ENCODE peak calls at places on chromosomes 7 and 10, in five cellular contexts. One of them, this sample, is unnamed.
A peak's percentile ranks its signal among the peaks of the same experiment; 100 is the strongest.

GRCh38 chr10:73814276-73814895 is 3.0 kb upstream of the NDST2 start:
- DNase-seq in heart right ventricle: no peak
- DNase-seq in CD8-positive, alpha-beta memory T cell: no peak
- DNase-seq in iris pigment epithelial cell: no peak
- DNase-seq in epithelial cell of esophagus: no peak
- DNase-seq in this sample: no peak

GRCh38 chr10:102133373-102134195 is 744 bp downstream of the PPRC1 start:
- DNase-seq in heart right ventricle: peak; percentile 67
- DNase-seq in CD8-positive, alpha-beta memory T cell: peak; percentile 9
- DNase-seq in iris pigment epithelial cell: peak; percentile 75
- DNase-seq in epithelial cell of esophagus: peak; percentile 93
- DNase-seq in this sample: peak; percentile 89

GRCh38 chr7:131151034-131151433 is 176.6 kb upstream of the MKLN1 start:
- DNase-seq in heart right ventricle: no peak
- DNase-seq in CD8-positive, alpha-beta memory T cell: no peak
- DNase-seq in iris pigment epithelial cell: no peak
- DNase-seq in epithelial cell of esophagus: no peak
- DNase-seq in this sample: peak; percentile 11

GRCh38 chr7:2051708-2052656 is 180.8 kb downstream of the MAD1L1 start:
- DNase-seq in heart right ventricle: no peak
- DNase-seq in CD8-positive, alpha-beta memory T cell: no peak
- DNase-seq in iris pigment epithelial cell: no peak
- DNase-seq in epithelial cell of esophagus: no peak
- DNase-seq in this sample: no peak

GRCh38 chr10:25097669-25098411 is 77.0 kb upstream of the GPR158 start:
- DNase-seq in heart right ventricle: no peak
- DNase-seq in CD8-positive, alpha-beta memory T cell: no peak
- DNase-seq in iris pigment epithelial cell: no peak
- DNase-seq in epithelial cell of esophagus: no peak
- DNase-seq in this sample: no peak

GRCh38 chr10:55043540-55043939 is 242.5 kb upstream of the PCDH15 start:
- DNase-seq in heart right ventricle: no peak
- DNase-seq in CD8-positive, alpha-beta memory T cell: no peak
- DNase-seq in iris pigment epithelial cell: no peak
- DNase-seq in epithelial cell of esophagus: no peak
- DNase-seq in this sample: no peak

GRCh38 chr10:91743460-91743859 is 54.8 kb upstream of the TNKS2 start:
- DNase-seq in heart right ventricle: no peak
- DNase-seq in CD8-positive, alpha-beta memory T cell: no peak
- DNase-seq in iris pigment epithelial cell: no peak
- DNase-seq in epithelial cell of esophagus: peak; percentile 10
- DNase-seq in this sample: no peak

GRCh38 chr10:3892440-3893101 is 107.6 kb upstream of the KLF6 start:
- DNase-seq in heart right ventricle: no peak
- DNase-seq in CD8-positive, alpha-beta memory T cell: peak; percentile 79
- DNase-seq in iris pigment epithelial cell: peak; percentile 73
- DNase-seq in epithelial cell of esophagus: peak; percentile 50
- DNase-seq in this sample: no peak

GRCh38 chr7:54629771-54630170 is 87.6 kb downstream of the VSTM2A start:
- DNase-seq in heart right ventricle: no peak
- DNase-seq in CD8-positive, alpha-beta memory T cell: no peak
- DNase-seq in iris pigment epithelial cell: no peak
- DNase-seq in epithelial cell of esophagus: no peak
- DNase-seq in this sample: no peak